ENCODE peak calls at places on chromosome 19, in four cellular contexts. A, J, Y and P are unnamed samples.

GRCh38 chr19:13163609-13164364 is 13.6 kb downstream of the IER2 start:
- DNase-seq in J (peak), A (no peak), Y (peak), P (no peak)

GRCh38 chr19:45883881-45884681 is 1.9 kb downstream of the IRF2BP1 start:
- DNase-seq in Y (no peak), J (no peak), A (no peak), P (no peak)

GRCh38 chr19:36488816-36489138 is 584 bp downstream of the ZNF566 start:
- DNase-seq in Y (no peak), A (no peak), J (no peak), P (peak)

GRCh38 chr19:57850553-57851017 is 926 bp downstream of the ZNF587 start:
- DNase-seq in A (no peak), Y (no peak), J (no peak), P (no peak)

GRCh38 chr19:45595814-45596213 is 6.2 kb downstream of the GPR4 start:
- DNase-seq in A (no peak), J (no peak), Y (peak), P (no peak)

GRCh38 chr19:44653977-44654784 is 10.5 kb downstream of the PVR start:
- DNase-seq in Y (peak), A (no peak), J (peak), P (peak)

GRCh38 chr19:45045671-45046353 is 7.0 kb downstream of the CLASRP start:
- DNase-seq in A (no peak), Y (no peak), J (no peak), P (no peak)

GRCh38 chr19:35986664-35987570 is 8.1 kb upstream of the SDHAF1 start:
- DNase-seq in Y (peak), J (no peak), A (no peak), P (no peak)

GRCh38 chr19:9877775-9878510 is 42.8 kb downstream of the PIN1 start:
- DNase-seq in A (no peak), Y (no peak), J (no peak), P (no peak)

GRCh38 chr19:48492925-48493717 is 18.5 kb downstream of the LMTK3 start:
- DNase-seq in J (peak), A (peak), Y (peak), P (peak)

GRCh38 chr19:40502647-40503046 is 35.8 kb downstream of the SPTBN4 start:
- DNase-seq in A (no peak), Y (no peak), J (no peak), P (no peak)

GRCh38 chr19:51339313-51339686 is 2.6 kb downstream of the VSIG10L start:
- DNase-seq in J (no peak), Y (no peak), A (no peak), P (no peak)

GRCh38 chr19:45506246-45506990 is 861 bp upstream of the VASP start:
- DNase-seq in J (peak), A (no peak), Y (peak), P (peak)

GRCh38 chr19:51034704-51035103 is at the start of gene KLK12:
- DNase-seq in Y (no peak), J (no peak), A (no peak), P (no peak)

GRCh38 chr19:38728752-38729541 is 15.3 kb downstream of the CAPN12 start:
- DNase-seq in Y (peak), J (no peak), A (no peak), P (no peak)

GRCh38 chr19:15584541-15585115 is 30.4 kb upstream of the CYP4F8 start:
- DNase-seq in J (peak), Y (peak), A (no peak), P (peak)

GRCh38 chr19:925087-925911 is 536 bp upstream of the ARID3A start:
- DNase-seq in J (peak), A (no peak), Y (peak), P (peak)

GRCh38 chr19:12840091-12841079 is 2.1 kb downstream of the MAST1 start:
- DNase-seq in A (no peak), Y (peak), J (no peak), P (no peak)

GRCh38 chr19:49638360-49638759 is 1.6 kb downstream of the RRAS start:
- DNase-seq in Y (no peak), J (no peak), A (no peak), P (no peak)

GRCh38 chr19:1438933-1439358 is 750 bp downstream of the RPS15 start:
- DNase-seq in A (no peak), J (no peak), Y (no peak), P (no peak)

GRCh38 chr19:1199531-1199930 is 6.0 kb upstream of the STK11 start:
- DNase-seq in Y (no peak), A (no peak), J (no peak), P (no peak)

GRCh38 chr19:49161987-49162386 is 4.4 kb downstream of the TRPM4 start:
- DNase-seq in Y (no peak), J (no peak), A (no peak), P (no peak)

GRCh38 chr19:40920300-40921004 is 38.4 kb upstream of the CYP2A7 start:
- DNase-seq in J (no peak), A (no peak), Y (no peak), P (no peak)

GRCh38 chr19:48804496-48804895 is 6.3 kb downstream of the BCAT2 start:
- DNase-seq in Y (no peak), A (no peak), J (no peak), P (no peak)

GRCh38 chr19:36115453-36116343 is at the start of gene TBCB:
- DNase-seq in Y (peak), A (no peak), J (peak), P (no peak)

GRCh38 chr19:33029746-33030303 is 34.9 kb downstream of the RHPN2 start:
- DNase-seq in J (no peak), A (no peak), Y (no peak), P (no peak)

GRCh38 chr19:40466219-40467006 is at the start of gene SPTBN4:
- DNase-seq in J (peak), Y (no peak), A (no peak), P (no peak)

GRCh38 chr19:9940778-9941177 is 4.5 kb upstream of the OLFM2 start:
- DNase-seq in A (no peak), Y (no peak), J (no peak), P (no peak)

GRCh38 chr19:31253816-31254551 is 95.3 kb downstream of the TSHZ3 start:
- DNase-seq in Y (no peak), J (no peak), A (no peak), P (no peak)

GRCh38 chr19:51726049-51726448 is 2.3 kb upstream of the HAS1 start:
- DNase-seq in J (no peak), Y (peak), A (no peak), P (no peak)

GRCh38 chr19:9043524-9043923 is 33.3 kb upstream of the MUC16 start:
- DNase-seq in Y (no peak), A (no peak), J (no peak), P (no peak)

GRCh38 chr19:17475541-17476115 is 5.3 kb downstream of the SLC27A1 start:
- DNase-seq in Y (peak), A (no peak), J (no peak), P (no peak)
- H3K4me3 ChIP-seq in Y (peak), A (no peak), J (no peak), P (no peak)

DNA sequence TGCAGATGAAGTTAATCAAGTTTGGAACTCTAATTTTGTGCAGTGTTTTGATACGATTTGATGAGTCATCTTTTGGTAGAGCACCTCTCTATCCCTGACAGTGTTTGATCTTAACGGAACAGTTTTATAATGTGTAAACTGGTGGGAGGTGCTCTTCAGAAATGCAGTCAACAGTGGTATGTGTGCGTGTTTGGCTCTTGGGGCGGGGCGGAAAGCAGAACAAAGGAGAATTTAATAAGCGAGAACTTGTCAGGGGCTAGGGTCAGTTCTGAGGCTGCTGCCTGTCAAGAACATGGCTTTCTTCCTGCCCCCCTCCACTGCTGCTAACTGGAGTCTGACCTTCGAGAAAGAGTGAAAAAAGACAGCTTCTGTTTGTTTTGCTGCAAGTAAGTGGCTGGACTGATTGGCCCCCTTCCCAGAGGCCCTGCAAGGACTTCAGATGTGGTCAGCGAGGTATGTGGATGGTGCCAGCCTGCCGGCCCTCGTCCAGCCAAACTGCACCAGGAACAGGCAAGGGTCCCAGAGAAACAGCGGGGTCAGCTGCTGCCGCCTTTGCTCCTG is 40.8 kb downstream of the BBC3 start:
- DNase-seq in Y (peak), J (peak), A (peak), P (no peak)
- H3K4me3 ChIP-seq in Y (peak), J (no peak), A (no peak), P (no peak)

GRCh38 chr19:55654323-55654832 is 457 bp upstream of the U2AF2 start:
- DNase-seq in J (peak), Y (peak), A (peak), P (peak)

GRCh38 chr19:55653651-55654322 is 1.0 kb upstream of the U2AF2 start:
- DNase-seq in Y (peak), A (peak), J (peak), P (peak)

GRCh38 chr19:55650602-55651230 is 2.7 kb downstream of the CCDC106 start:
- DNase-seq in J (no peak), Y (no peak), A (no peak), P (no peak)

GRCh38 chr19:55651236-55651635 is 3.2 kb downstream of the CCDC106 start:
- DNase-seq in Y (no peak), A (no peak), J (no peak), P (no peak)

DNA sequence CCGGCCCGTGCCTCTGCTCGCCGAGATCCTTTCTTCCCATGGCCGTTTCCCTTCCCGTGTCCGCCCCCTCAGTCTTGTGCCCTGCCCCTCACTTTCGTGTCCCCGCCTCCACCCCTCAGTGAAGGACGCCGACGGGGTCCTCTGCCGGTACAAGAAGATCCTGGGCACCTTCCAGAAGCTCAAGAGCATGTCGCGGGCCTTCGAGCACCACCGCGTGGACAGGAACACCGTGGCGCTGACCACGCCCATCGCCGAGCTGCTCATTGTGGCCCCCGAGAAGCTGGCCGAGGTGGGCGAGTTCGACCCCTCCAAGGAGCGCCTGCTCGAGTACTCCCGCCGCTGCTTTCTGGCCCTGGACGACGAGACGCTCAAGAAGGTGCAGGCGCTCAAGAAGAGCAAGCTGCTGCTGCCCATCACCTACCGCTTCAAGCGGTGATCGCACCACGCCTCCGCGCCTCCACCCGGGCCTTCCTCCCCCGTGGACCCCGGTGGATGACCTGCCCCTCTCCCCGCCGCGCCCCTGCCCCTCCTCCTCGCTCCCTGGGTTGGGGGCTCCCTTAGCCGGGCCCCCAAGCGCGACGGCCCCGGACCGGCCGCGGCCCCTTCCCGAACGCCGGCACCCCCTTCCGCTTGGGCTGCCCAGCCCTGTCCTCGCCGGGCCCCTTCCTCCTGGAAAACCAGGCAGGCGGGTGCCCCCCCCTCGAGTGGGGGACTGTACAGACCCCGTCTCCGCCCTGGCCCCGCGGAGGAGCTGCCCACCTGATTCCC is 2.3 kb upstream of the U2AF2 start:
- DNase-seq in A (no peak), J (no peak), Y (no peak), P (no peak)
- H3K4me3 ChIP-seq in A (no peak), J (no peak), Y (no peak), P (no peak)

DNA sequence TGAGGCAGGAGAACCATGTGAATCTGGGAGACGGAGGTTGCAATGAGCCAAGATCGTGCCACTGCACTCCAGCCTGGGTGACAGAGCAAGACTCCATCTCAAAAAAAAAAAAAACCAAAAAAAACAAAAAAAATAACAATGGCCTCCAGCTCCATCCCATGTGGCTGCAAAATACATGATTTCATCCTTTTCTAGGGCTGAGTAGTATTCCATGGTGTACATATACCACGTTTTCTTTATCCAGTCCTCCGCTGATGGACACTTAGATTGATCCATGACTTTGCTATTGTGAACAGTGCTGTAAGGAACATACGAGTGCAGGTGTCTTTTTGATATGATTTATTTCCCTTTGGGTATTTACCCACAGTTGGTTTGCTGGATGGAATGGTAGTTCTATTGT is 20.9 kb upstream of the LSM14A start:
- DNase-seq in A (no peak), J (no peak), Y (no peak), P (no peak)
- H3K4me3 ChIP-seq in A (no peak), J (no peak), Y (no peak), P (no peak)

DNA sequence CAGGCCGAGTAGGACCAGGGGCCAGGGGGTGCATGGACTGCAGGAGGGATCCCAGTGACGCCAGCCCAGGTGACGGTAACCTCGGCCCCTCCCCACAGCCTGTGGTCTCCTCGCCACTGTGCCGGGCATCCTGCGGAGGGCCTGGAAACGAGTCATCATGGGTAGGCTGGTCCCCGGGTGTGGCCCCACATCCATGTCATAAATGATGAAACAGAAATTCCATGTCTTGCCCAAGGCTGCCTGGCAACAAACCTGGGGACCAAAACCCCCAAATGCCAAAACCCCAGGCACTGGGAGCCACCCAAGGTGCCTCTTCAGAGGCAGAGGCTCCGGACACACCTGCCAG is 20.9 kb downstream of the MAP2K2 start:
- DNase-seq in Y (no peak), A (no peak), J (no peak), P (no peak)
- H3K4me3 ChIP-seq in Y (no peak), A (no peak), J (no peak), P (no peak)

GRCh38 chr19:2495130-2495641 is 19.3 kb downstream of the GADD45B start:
- DNase-seq in Y (peak), A (no peak), J (no peak), P (no peak)

GRCh38 chr19:2497186-2497585 is 21.3 kb downstream of the GADD45B start:
- DNase-seq in Y (no peak), A (no peak), J (no peak), P (no peak)

GRCh38 chr19:2494447-2495129 is 18.7 kb downstream of the GADD45B start:
- DNase-seq in Y (peak), J (peak), A (no peak), P (no peak)

GRCh38 chr19:2494084-2494446 is 18.1 kb downstream of the GADD45B start:
- DNase-seq in J (no peak), A (no peak), Y (no peak), P (no peak)

GRCh38 chr19:2495651-2496316 is 19.9 kb downstream of the GADD45B start:
- DNase-seq in J (no peak), A (no peak), Y (no peak), P (no peak)
- H3K4me3 ChIP-seq in J (no peak), A (no peak), Y (peak), P (no peak)